ENCODE peak calls at places on chromosome 13, in five cellular contexts. S, N, P, C and I are unnamed samples.

GRCh38 chr13:50708461-50708860 is 135.0 kb downstream of the DLEU7 start:
- DNase-seq in C (no peak), N (no peak), P (no peak), S (peak; percentile 38), I (no peak)

GRCh38 chr13:104436555-104436954 is 1370.3 kb upstream of the SLC10A2 start:
- DNase-seq in C (no peak), S (no peak), N (no peak), P (no peak), I (no peak)

GRCh38 chr13:35349052-35349451 is 127.4 kb downstream of the MAB21L1 start:
- DNase-seq in N (no peak), P (no peak), C (no peak), S (no peak), I (no peak)

GRCh38 chr13:67136157-67136556 is 94.0 kb downstream of the PCDH9 start:
- DNase-seq in N (no peak), C (peak; percentile 6), P (no peak), S (no peak), I (no peak)

GRCh38 chr13:32309812-32310706 is 5.1 kb downstream of the ZAR1L start:
- DNase-seq in P (peak; percentile 37), C (peak; percentile 47), S (peak; percentile 51), N (peak; percentile 54), I (no peak)

GRCh38 chr13:36883829-36884228 is 36.2 kb downstream of the SMAD9 start:
- DNase-seq in P (no peak), S (no peak), N (no peak), C (no peak), I (no peak)

GRCh38 chr13:101915333-101915732 is 462.9 kb downstream of the ITGBL1 start:
- DNase-seq in C (no peak), N (no peak), P (no peak), S (no peak), I (no peak)

GRCh38 chr13:77345150-77345780 is 18.4 kb upstream of the MYCBP2 start:
- DNase-seq in C (no peak), N (no peak), S (no peak), P (no peak), I (no peak)

GRCh38 chr13:39675904-39676303 is 20.4 kb downstream of the COG6 start:
- DNase-seq in C (peak; percentile 25), S (peak; percentile 3), P (no peak), N (no peak), I (no peak)

GRCh38 chr13:88118952-88119351 is 447.8 kb downstream of the SLITRK5 start:
- DNase-seq in S (no peak), C (no peak), P (no peak), N (no peak), I (no peak)

GRCh38 chr13:50198508-50198907 is 183.3 kb downstream of the KCNRG start:
- DNase-seq in C (peak; percentile 21), P (peak; percentile 83), N (no peak), S (no peak), I (no peak)

GRCh38 chr13:37288057-37288720 is 182.7 kb upstream of the CSNK1A1L start:
- DNase-seq in P (no peak), S (no peak), N (no peak), C (no peak), I (no peak)

GRCh38 chr13:24282256-24282655 is 27.1 kb upstream of the C1QTNF9 start:
- DNase-seq in S (no peak), N (no peak), C (no peak), P (no peak), I (no peak)

GRCh38 chr13:74316531-74316930 is 182.3 kb upstream of the KLF12 start:
- DNase-seq in N (no peak), C (peak; percentile 75), P (peak; percentile 35), S (no peak), I (no peak)

GRCh38 chr13:31909889-31910551 is 121.6 kb upstream of the FRY start:
- DNase-seq in P (peak; percentile 37), S (peak; percentile 66), N (peak; percentile 41), C (peak; percentile 41), I (peak; percentile 9)

GRCh38 chr13:26529441-26529840 is 28.0 kb upstream of the WASF3 start:
- DNase-seq in C (peak; percentile 58), S (peak; percentile 71), P (peak; percentile 37), N (no peak), I (no peak)

GRCh38 chr13:45292176-45292575 is 48.8 kb downstream of the TPT1 start:
- DNase-seq in P (peak; percentile 88), S (no peak), N (peak; percentile 70), C (peak; percentile 43), I (peak; percentile 45)

GRCh38 chr13:22130254-22130653 is 459.4 kb downstream of the FGF9 start:
- DNase-seq in C (no peak), S (no peak), P (no peak), N (no peak), I (no peak)

GRCh38 chr13:90321281-90321931 is 1026.1 kb upstream of the MIR17HG start:
- DNase-seq in P (peak; percentile 50), S (no peak), N (no peak), C (no peak), I (no peak)

GRCh38 chr13:100673831-100674362 is 698 bp downstream of the TMTC4 start:
- DNase-seq in C (peak; percentile 89), S (peak; percentile 82), P (peak; percentile 69), N (peak; percentile 28), I (no peak)

GRCh38 chr13:33744589-33745369 is 73.2 kb upstream of the RFC3 start:
- DNase-seq in P (no peak), C (peak; percentile 27), S (no peak), N (no peak), I (no peak)

GRCh38 chr13:110125613-110126272 is 181.2 kb downstream of the COL4A1 start:
- DNase-seq in P (no peak), C (no peak), S (no peak), N (no peak), I (no peak)
- H3K9ac ChIP-seq in P (peak overlapping the region; percentile 57), C (no peak overlapping the region), S (no peak overlapping the region), N (no peak overlapping the region), I (no peak overlapping the region)

DNA sequence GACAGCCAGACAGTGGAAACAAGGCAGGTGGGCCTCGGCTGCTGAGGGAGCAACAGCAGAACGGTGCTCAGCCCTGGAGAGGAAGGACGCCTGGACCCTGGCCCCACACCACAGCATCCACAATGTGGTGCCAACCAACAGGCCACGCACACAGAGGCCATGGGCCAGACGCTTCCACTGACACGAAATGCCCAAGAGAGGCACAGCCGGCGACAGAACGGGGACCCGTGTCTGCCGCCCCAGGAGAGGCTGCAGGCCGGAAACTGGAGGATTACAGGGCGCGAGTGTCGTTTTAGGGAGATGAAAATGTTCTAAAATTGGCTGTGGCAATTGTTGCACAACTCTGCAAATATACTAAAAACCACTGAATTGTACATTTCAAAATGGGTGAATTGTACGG is 69.7 kb downstream of the RASA3 start:
- DNase-seq in N (no peak), C (no peak), S (no peak), P (no peak), I (no peak)
- H3K4me3 ChIP-seq in N (no peak overlapping the region), C (no peak overlapping the region), S (no peak overlapping the region), P (no peak overlapping the region), I (no peak overlapping the region)

GRCh38 chr13:21037656-21038055 is 23.7 kb downstream of the LATS2 start:
- DNase-seq in S (no peak), P (no peak), C (no peak), N (no peak), I (no peak)
- H3K79me2 ChIP-seq in S (peaks cover 69% of the 10 kb centered on the region), P (peaks cover 95% of the 10 kb centered on the region), C (peaks cover 97% of the 10 kb centered on the region), N (peaks cover 98% of the 10 kb centered on the region), I (peaks cover 91% of the 10 kb centered on the region)

DNA sequence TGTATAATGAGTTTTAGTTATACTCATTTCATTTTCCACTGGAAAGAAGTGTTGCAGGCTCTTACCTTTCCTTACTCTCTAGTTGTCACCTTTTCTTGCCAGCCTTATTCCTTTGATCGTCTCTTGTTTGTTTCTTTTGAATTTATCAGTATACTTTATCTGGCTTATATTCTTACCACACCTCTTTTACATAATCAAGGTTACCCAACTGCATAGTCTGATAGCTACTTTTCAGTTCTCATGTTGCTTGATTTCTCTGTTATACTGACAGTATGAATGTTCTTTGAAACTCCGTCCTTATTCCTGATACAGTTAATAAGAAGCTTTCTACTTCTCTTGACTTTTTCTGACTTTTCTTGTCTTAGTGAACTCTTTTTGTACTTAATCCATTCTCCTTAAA is 4.5 kb downstream of the NDFIP2 start:
- DNase-seq in N (no peak), C (no peak), P (no peak), S (no peak), I (no peak)
- H3K9ac ChIP-seq in N (no peak overlapping the region), C (no peak overlapping the region), P (peak overlapping the region; percentile 94), S (no peak overlapping the region), I (peak overlapping the region; percentile 98)

GRCh38 chr13:98978280-98978679 is 416 bp upstream of the DOCK9 start:
- DNase-seq in P (peak; percentile 93), S (no peak), N (peak; percentile 15), C (peak; percentile 97), I (peak; percentile 62)

GRCh38 chr13:98977568-98978270 is at the start of gene DOCK9:
- DNase-seq in S (peak; percentile 57), N (no peak), P (peak; percentile 76), C (peak; percentile 83), I (no peak)

GRCh38 chr13:98975822-98976261 is 2.0 kb downstream of the DOCK9 start:
- DNase-seq in S (peak; percentile 79), C (no peak), N (no peak), P (no peak), I (no peak)

GRCh38 chr13:98976338-98976737 is 1.5 kb downstream of the DOCK9 start:
- DNase-seq in C (peak; percentile 57), N (no peak), P (no peak), S (no peak), I (no peak)

GRCh38 chr13:98976941-98977340 is 923 bp downstream of the DOCK9 start:
- DNase-seq in N (no peak), P (no peak), C (peak; percentile 71), S (no peak), I (no peak)
- H3K4me3 ChIP-seq in N (no peak overlapping the region), P (peak overlapping the region; percentile 41), C (no peak overlapping the region), S (no peak overlapping the region), I (peak overlapping the region; percentile 73)

GRCh38 chr13:110306340-110306959 is 507 bp downstream of the COL4A1 start:
- DNase-seq in S (peak; percentile 62), C (peak; percentile 57), P (no peak), N (no peak), I (no peak)
- H3K79me2 ChIP-seq in S (peaks cover 15% of the 10 kb centered on the region), C (peaks cover 85% of the 10 kb centered on the region), P (peaks cover 93% of the 10 kb centered on the region), N (no peaks in the 10 kb centered on the region), I (peaks cover 80% of the 10 kb centered on the region)

DNA sequence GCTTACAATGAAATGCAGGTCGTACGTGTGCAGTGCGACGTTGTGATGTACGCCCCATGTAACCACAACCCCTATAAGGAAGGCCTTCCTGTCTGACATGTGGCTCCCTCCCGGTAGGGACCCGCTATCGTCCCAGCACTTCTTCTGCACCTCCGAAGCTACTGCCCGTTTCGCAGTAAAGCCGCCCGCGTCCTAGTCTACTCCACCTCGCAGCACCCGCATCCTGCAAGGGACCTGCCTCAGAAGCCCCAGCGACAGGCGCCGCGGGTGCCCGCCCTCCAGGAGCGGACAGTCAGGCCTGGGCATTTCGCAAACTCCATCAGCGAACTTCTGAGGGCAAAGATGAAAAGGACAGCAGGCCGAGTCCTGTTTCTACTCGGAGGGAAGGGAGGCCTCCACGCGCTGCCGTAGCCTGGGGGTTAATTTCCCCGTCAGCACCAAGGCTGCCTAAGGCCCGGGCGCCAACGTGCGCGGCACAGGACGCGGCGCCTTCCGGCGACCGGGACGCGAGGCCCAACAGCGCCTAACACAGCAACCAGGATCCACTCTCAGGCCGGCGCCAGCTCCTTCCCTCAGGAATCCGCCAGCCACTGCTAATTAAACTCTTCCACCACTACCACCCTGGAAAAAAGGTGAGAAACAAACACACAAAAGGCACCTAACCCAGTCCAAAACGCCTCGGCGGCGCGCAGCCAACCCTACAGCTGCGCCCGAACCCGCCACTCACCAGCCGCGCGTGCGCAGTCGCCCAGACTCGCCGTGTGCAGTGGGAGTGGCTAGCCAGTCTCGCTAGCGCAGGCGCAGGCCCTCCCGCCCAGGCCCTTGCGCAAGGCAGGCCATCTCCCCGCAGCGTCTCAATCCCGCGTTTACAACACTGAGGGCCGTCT is at the start of gene EEF1AKMT1:
- DNase-seq in P (peak; percentile 85), S (peak; percentile 96), C (peak; percentile 88), N (peak; percentile 83), I (peak; percentile 59)
- H3K9ac ChIP-seq in P (peak within 1 kb of the TSS; percentile 86), S (peak within 1 kb of the TSS; percentile 88), C (peak within 1 kb of the TSS; percentile 93), N (peak within 1 kb of the TSS; percentile 94), I (peak within 1 kb of the TSS; percentile 94)